ENCODE peak calls at places on chromosomes 1 and 21, in nine cellular contexts. One of them, this sample, is unnamed.

GRCh38 chr1:111192643-111193519 is 7.6 kb downstream of the DENND2D start:
- DNase-seq in CD8-positive, alpha-beta T cell: no peak
- DNase-seq in GM12865: peak; percentile 74
- DNase-seq in tibial nerve: no peak
- DNase-seq in neural progenitor cell: no peak
- DNase-seq in AG09309: no peak
- DNase-seq in transverse colon: no peak
- DNase-seq in PC-9: peak; percentile 39
- DNase-seq in choroid plexus epithelial cell: peak; percentile 16
- DNase-seq in this sample: no peak

GRCh38 chr21:42369821-42370220 is 3.5 kb upstream of the TFF1 start:
- DNase-seq in CD8-positive, alpha-beta T cell: no peak
- DNase-seq in GM12865: no peak
- DNase-seq in tibial nerve: no peak
- DNase-seq in neural progenitor cell: peak; percentile 15
- DNase-seq in AG09309: no peak
- DNase-seq in transverse colon: no peak
- DNase-seq in PC-9: no peak
- DNase-seq in choroid plexus epithelial cell: no peak
- DNase-seq in this sample: no peak

GRCh38 chr1:245045087-245045881 is 109.5 kb upstream of the KIF26B start:
- DNase-seq in CD8-positive, alpha-beta T cell: no peak
- DNase-seq in GM12865: no peak
- DNase-seq in tibial nerve: no peak
- DNase-seq in neural progenitor cell: peak; percentile 33
- DNase-seq in AG09309: no peak
- DNase-seq in transverse colon: peak; percentile 75
- DNase-seq in PC-9: no peak
- DNase-seq in choroid plexus epithelial cell: no peak
- DNase-seq in this sample: no peak

GRCh38 chr1:44049839-44050238 is 18.6 kb upstream of the SLC6A9 start:
- DNase-seq in CD8-positive, alpha-beta T cell: no peak
- DNase-seq in GM12865: no peak
- DNase-seq in tibial nerve: no peak
- DNase-seq in neural progenitor cell: no peak
- DNase-seq in AG09309: peak; percentile 85
- DNase-seq in transverse colon: no peak
- DNase-seq in PC-9: peak; percentile 79
- DNase-seq in choroid plexus epithelial cell: peak; percentile 91
- DNase-seq in this sample: peak; percentile 94

GRCh38 chr1:226126824-226127591 is 59.5 kb downstream of the ACBD3 start:
- DNase-seq in CD8-positive, alpha-beta T cell: no peak
- DNase-seq in GM12865: no peak
- DNase-seq in tibial nerve: no peak
- DNase-seq in neural progenitor cell: no peak
- DNase-seq in AG09309: no peak
- DNase-seq in transverse colon: peak; percentile 55
- DNase-seq in PC-9: peak; percentile 49
- DNase-seq in choroid plexus epithelial cell: no peak
- DNase-seq in this sample: no peak

GRCh38 chr21:41786521-41786987 is 19.7 kb upstream of the RIPK4 start:
- DNase-seq in CD8-positive, alpha-beta T cell: no peak
- DNase-seq in GM12865: no peak
- DNase-seq in tibial nerve: no peak
- DNase-seq in neural progenitor cell: no peak
- DNase-seq in AG09309: peak; percentile 98
- DNase-seq in transverse colon: no peak
- DNase-seq in PC-9: peak; percentile 99
- DNase-seq in choroid plexus epithelial cell: no peak
- DNase-seq in this sample: peak; percentile 97

GRCh38 chr1:70495370-70495769 is 84.3 kb downstream of the CTH start:
- DNase-seq in CD8-positive, alpha-beta T cell: no peak
- DNase-seq in GM12865: no peak
- DNase-seq in tibial nerve: no peak
- DNase-seq in neural progenitor cell: no peak
- DNase-seq in AG09309: no peak
- DNase-seq in transverse colon: no peak
- DNase-seq in PC-9: no peak
- DNase-seq in choroid plexus epithelial cell: no peak
- DNase-seq in this sample: no peak

GRCh38 chr1:61639218-61639617 is 85.7 kb downstream of the TM2D1 start:
- DNase-seq in CD8-positive, alpha-beta T cell: no peak
- DNase-seq in GM12865: no peak
- DNase-seq in tibial nerve: no peak
- DNase-seq in neural progenitor cell: no peak
- DNase-seq in AG09309: no peak
- DNase-seq in transverse colon: no peak
- DNase-seq in PC-9: no peak
- DNase-seq in choroid plexus epithelial cell: no peak
- DNase-seq in this sample: no peak

GRCh38 chr1:206487970-206488369 is 17.7 kb downstream of the IKBKE start:
- DNase-seq in CD8-positive, alpha-beta T cell: no peak
- DNase-seq in GM12865: no peak
- DNase-seq in tibial nerve: no peak
- DNase-seq in neural progenitor cell: no peak
- DNase-seq in AG09309: no peak
- DNase-seq in transverse colon: no peak
- DNase-seq in PC-9: no peak
- DNase-seq in choroid plexus epithelial cell: no peak
- DNase-seq in this sample: no peak

GRCh38 chr1:226112626-226113025 is 50.1 kb downstream of the H3-3A start:
- DNase-seq in CD8-positive, alpha-beta T cell: no peak
- DNase-seq in GM12865: no peak
- DNase-seq in tibial nerve: no peak
- DNase-seq in neural progenitor cell: no peak
- DNase-seq in AG09309: no peak
- DNase-seq in transverse colon: no peak
- DNase-seq in PC-9: no peak
- DNase-seq in choroid plexus epithelial cell: no peak
- DNase-seq in this sample: no peak

GRCh38 chr1:89942825-89943658 is 51.9 kb upstream of the ZNF326 start:
- DNase-seq in CD8-positive, alpha-beta T cell: no peak
- DNase-seq in GM12865: no peak
- DNase-seq in tibial nerve: no peak
- DNase-seq in neural progenitor cell: no peak
- DNase-seq in AG09309: peak; percentile 50
- DNase-seq in transverse colon: no peak
- DNase-seq in PC-9: peak; percentile 86
- DNase-seq in choroid plexus epithelial cell: peak; percentile 88
- DNase-seq in this sample: peak; percentile 53

GRCh38 chr1:245566952-245567351 is 412.2 kb downstream of the KIF26B start:
- DNase-seq in CD8-positive, alpha-beta T cell: no peak
- DNase-seq in GM12865: no peak
- DNase-seq in tibial nerve: no peak
- DNase-seq in neural progenitor cell: no peak
- DNase-seq in AG09309: no peak
- DNase-seq in transverse colon: no peak
- DNase-seq in PC-9: no peak
- DNase-seq in choroid plexus epithelial cell: no peak
- DNase-seq in this sample: peak; percentile 7

GRCh38 chr1:196070940-196071339 is 537.3 kb downstream of the KCNT2 start:
- DNase-seq in CD8-positive, alpha-beta T cell: no peak
- DNase-seq in GM12865: no peak
- DNase-seq in tibial nerve: no peak
- DNase-seq in neural progenitor cell: no peak
- DNase-seq in AG09309: no peak
- DNase-seq in transverse colon: no peak
- DNase-seq in PC-9: no peak
- DNase-seq in choroid plexus epithelial cell: peak; percentile 13
- DNase-seq in this sample: no peak

GRCh38 chr1:64212023-64212422 is 8.6 kb downstream of the UBE2U start:
- DNase-seq in CD8-positive, alpha-beta T cell: no peak
- DNase-seq in GM12865: no peak
- DNase-seq in tibial nerve: no peak
- DNase-seq in neural progenitor cell: no peak
- DNase-seq in AG09309: peak; percentile 51
- DNase-seq in transverse colon: no peak
- DNase-seq in PC-9: no peak
- DNase-seq in choroid plexus epithelial cell: peak; percentile 55
- DNase-seq in this sample: peak; percentile 80

DNA sequence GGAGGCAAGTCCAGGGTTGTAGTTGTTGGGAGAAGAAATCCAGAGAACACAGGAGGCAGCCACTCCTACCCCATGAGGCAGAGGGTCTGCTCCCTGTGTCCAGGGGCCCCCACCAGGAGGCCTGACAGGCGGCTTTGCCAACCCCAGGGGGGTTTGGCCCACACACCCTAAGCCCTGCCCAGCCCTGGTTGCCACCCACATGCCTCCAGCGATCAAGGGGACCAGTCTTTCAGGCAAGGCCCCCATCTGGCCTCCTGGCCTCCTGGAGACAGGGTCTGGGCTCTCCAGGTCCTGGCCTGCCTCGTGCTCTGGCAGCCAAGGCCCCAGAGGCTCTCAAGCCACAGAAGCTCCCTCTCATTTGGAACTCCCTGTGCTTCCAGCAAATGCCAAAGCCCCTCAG is 38.5 kb downstream of the SDC3 start:
- DNase-seq in CD8-positive, alpha-beta T cell: no peak
- DNase-seq in GM12865: no peak
- DNase-seq in tibial nerve: no peak
- DNase-seq in neural progenitor cell: no peak
- DNase-seq in AG09309: no peak
- DNase-seq in transverse colon: no peak
- DNase-seq in PC-9: no peak
- DNase-seq in choroid plexus epithelial cell: no peak
- DNase-seq in this sample: no peak
- TF ChIP-seq CTCF in CD8-positive, alpha-beta T cell: no peak
- TF ChIP-seq CTCF in GM12865: no peak
- TF ChIP-seq CTCF in tibial nerve: no peak
- TF ChIP-seq CTCF in neural progenitor cell: no peak
- TF ChIP-seq CTCF in AG09309: no peak
- TF ChIP-seq CTCF in transverse colon: no peak
- TF ChIP-seq CTCF in PC-9: no peak
- TF ChIP-seq CTCF in choroid plexus epithelial cell: no peak
- TF ChIP-seq CTCF in this sample: no peak

GRCh38 chr1:4830756-4831155 is 176.3 kb downstream of the AJAP1 start:
- DNase-seq in CD8-positive, alpha-beta T cell: no peak
- DNase-seq in GM12865: no peak
- DNase-seq in tibial nerve: no peak
- DNase-seq in neural progenitor cell: no peak
- DNase-seq in AG09309: no peak
- DNase-seq in transverse colon: no peak
- DNase-seq in PC-9: no peak
- DNase-seq in choroid plexus epithelial cell: no peak
- DNase-seq in this sample: no peak

GRCh38 chr1:4820543-4820942 is 166.1 kb downstream of the AJAP1 start:
- DNase-seq in CD8-positive, alpha-beta T cell: no peak
- DNase-seq in GM12865: no peak
- DNase-seq in tibial nerve: no peak
- DNase-seq in neural progenitor cell: no peak
- DNase-seq in AG09309: no peak
- DNase-seq in transverse colon: no peak
- DNase-seq in PC-9: no peak
- DNase-seq in choroid plexus epithelial cell: no peak
- DNase-seq in this sample: no peak

GRCh38 chr1:4825841-4826450 is 171.5 kb downstream of the AJAP1 start:
- DNase-seq in CD8-positive, alpha-beta T cell: no peak
- DNase-seq in GM12865: peak; percentile 43
- DNase-seq in tibial nerve: no peak
- DNase-seq in neural progenitor cell: peak; percentile 64
- DNase-seq in AG09309: no peak
- DNase-seq in transverse colon: no peak
- DNase-seq in PC-9: no peak
- DNase-seq in choroid plexus epithelial cell: peak; percentile 2
- DNase-seq in this sample: no peak
- TF ChIP-seq CTCF in CD8-positive, alpha-beta T cell: peak; percentile 34
- TF ChIP-seq CTCF in GM12865: peak; percentile 61
- TF ChIP-seq CTCF in tibial nerve: no peak
- TF ChIP-seq CTCF in neural progenitor cell: peak; percentile 68
- TF ChIP-seq CTCF in AG09309: no peak
- TF ChIP-seq CTCF in transverse colon: peak; percentile 11
- TF ChIP-seq CTCF in PC-9: peak; percentile 42
- TF ChIP-seq CTCF in choroid plexus epithelial cell: no peak
- TF ChIP-seq CTCF in this sample: no peak

GRCh38 chr1:173414136-173414535 is 63.0 kb upstream of the PRDX6 start:
- DNase-seq in CD8-positive, alpha-beta T cell: no peak
- DNase-seq in GM12865: peak; percentile 87
- DNase-seq in tibial nerve: no peak
- DNase-seq in neural progenitor cell: no peak
- DNase-seq in AG09309: no peak
- DNase-seq in transverse colon: no peak
- DNase-seq in PC-9: no peak
- DNase-seq in choroid plexus epithelial cell: no peak
- DNase-seq in this sample: no peak

GRCh38 chr1:173417563-173417962 is 59.6 kb upstream of the PRDX6 start:
- DNase-seq in CD8-positive, alpha-beta T cell: no peak
- DNase-seq in GM12865: peak; percentile 19
- DNase-seq in tibial nerve: no peak
- DNase-seq in neural progenitor cell: no peak
- DNase-seq in AG09309: no peak
- DNase-seq in transverse colon: no peak
- DNase-seq in PC-9: no peak
- DNase-seq in choroid plexus epithelial cell: no peak
- DNase-seq in this sample: no peak

GRCh38 chr1:173414539-173414938 is 62.6 kb upstream of the PRDX6 start:
- DNase-seq in CD8-positive, alpha-beta T cell: no peak
- DNase-seq in GM12865: no peak
- DNase-seq in tibial nerve: no peak
- DNase-seq in neural progenitor cell: no peak
- DNase-seq in AG09309: no peak
- DNase-seq in transverse colon: no peak
- DNase-seq in PC-9: no peak
- DNase-seq in choroid plexus epithelial cell: no peak
- DNase-seq in this sample: no peak

GRCh38 chr1:173415490-173415889 is 61.6 kb upstream of the PRDX6 start:
- DNase-seq in CD8-positive, alpha-beta T cell: no peak
- DNase-seq in GM12865: peak; percentile 88
- DNase-seq in tibial nerve: no peak
- DNase-seq in neural progenitor cell: no peak
- DNase-seq in AG09309: no peak
- DNase-seq in transverse colon: no peak
- DNase-seq in PC-9: no peak
- DNase-seq in choroid plexus epithelial cell: no peak
- DNase-seq in this sample: no peak

DNA sequence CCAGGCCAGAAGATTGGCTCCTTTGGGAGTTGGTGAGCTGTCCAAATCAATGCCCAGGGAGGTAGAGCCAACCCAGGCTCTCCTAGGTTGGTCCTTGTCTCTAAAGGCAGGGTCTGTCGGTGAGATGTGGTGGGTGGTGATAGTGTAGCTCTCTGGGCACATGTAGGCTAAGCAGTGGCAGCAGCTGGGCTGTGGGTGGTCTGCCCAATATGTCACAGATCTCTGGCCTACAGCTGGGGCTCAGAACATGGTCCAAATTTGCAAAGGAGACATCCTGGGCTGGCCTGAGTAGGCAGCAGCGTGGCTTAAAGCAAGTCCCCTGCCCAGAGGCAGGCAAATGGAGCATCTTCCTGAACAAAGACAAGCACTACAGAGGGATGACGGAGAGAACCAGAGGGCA is 61.1 kb upstream of the PRDX6 start:
- DNase-seq in CD8-positive, alpha-beta T cell: no peak
- DNase-seq in GM12865: peak; percentile 45
- DNase-seq in tibial nerve: no peak
- DNase-seq in neural progenitor cell: no peak
- DNase-seq in AG09309: no peak
- DNase-seq in transverse colon: no peak
- DNase-seq in PC-9: no peak
- DNase-seq in choroid plexus epithelial cell: no peak
- DNase-seq in this sample: no peak
- TF ChIP-seq CTCF in CD8-positive, alpha-beta T cell: no peak
- TF ChIP-seq CTCF in GM12865: no peak
- TF ChIP-seq CTCF in tibial nerve: no peak
- TF ChIP-seq CTCF in neural progenitor cell: no peak
- TF ChIP-seq CTCF in AG09309: no peak
- TF ChIP-seq CTCF in transverse colon: no peak
- TF ChIP-seq CTCF in PC-9: no peak
- TF ChIP-seq CTCF in choroid plexus epithelial cell: no peak
- TF ChIP-seq CTCF in this sample: no peak

GRCh38 chr1:115327270-115327669 is 10.8 kb downstream of the NGF start:
- DNase-seq in CD8-positive, alpha-beta T cell: no peak
- DNase-seq in GM12865: no peak
- DNase-seq in tibial nerve: no peak
- DNase-seq in neural progenitor cell: no peak
- DNase-seq in AG09309: no peak
- DNase-seq in transverse colon: no peak
- DNase-seq in PC-9: no peak
- DNase-seq in choroid plexus epithelial cell: peak; percentile 34
- DNase-seq in this sample: no peak
- TF ChIP-seq CTCF in CD8-positive, alpha-beta T cell: no peak
- TF ChIP-seq CTCF in GM12865: no peak
- TF ChIP-seq CTCF in tibial nerve: no peak
- TF ChIP-seq CTCF in neural progenitor cell: no peak
- TF ChIP-seq CTCF in AG09309: no peak
- TF ChIP-seq CTCF in transverse colon: no peak
- TF ChIP-seq CTCF in PC-9: no peak
- TF ChIP-seq CTCF in choroid plexus epithelial cell: no peak
- TF ChIP-seq CTCF in this sample: no peak